ENCODE peak calls at places on chromosomes 13 and 19, in ten cellular contexts. A is IMR-90, L is aorta, D is GM23248, Z is cardiac muscle cell, P is uterus, W is adipocyte, M is PC-9, R is heart right ventricle, E is neuronal stem cell. H is an unnamed sample. For H3K9me3, the result is how much of the 10 kb centered on the place peaks cover.

GRCh38 chr13:113005997-113006396 is 37.0 kb downstream of the MCF2L start:
- DNase-seq in Z (no peak), W (no peak), M (no peak), L (no peak), D (no peak), P (no peak), A (no peak), R (no peak), E (no peak), H (no peak)

GRCh38 chr19:17951151-17952040 is 15.5 kb upstream of the KCNN1 start:
- DNase-seq in D (no peak), A (no peak), P (no peak), W (peak), Z (peak), M (no peak), L (no peak), E (no peak), R (no peak), H (no peak)

GRCh38 chr13:113551081-113552000 is 33.2 kb upstream of the TFDP1 start:
- DNase-seq in W (no peak), L (no peak), M (no peak), D (no peak), P (no peak), A (no peak), R (no peak), Z (no peak), E (no peak), H (no peak)

GRCh38 chr13:89755729-89756492 is 1591.6 kb upstream of the MIR17HG start:
- DNase-seq in W (no peak), Z (no peak), R (no peak), D (no peak), A (no peak), P (no peak), M (no peak), E (no peak), L (no peak), H (no peak)

GRCh38 chr13:44385401-44385800 is 11.8 kb downstream of the SERP2 start:
- DNase-seq in Z (no peak), D (no peak), M (no peak), W (peak), P (no peak), A (no peak), L (no peak), E (no peak), R (no peak), H (no peak)

GRCh38 chr13:97809576-97809975 is 143.9 kb upstream of the IPO5 start:
- DNase-seq in R (no peak), W (peak), A (peak), E (no peak), Z (no peak), D (peak), P (no peak), L (no peak), M (no peak), H (no peak)

GRCh38 chr13:40275636-40276035 is 390.8 kb downstream of the FOXO1 start:
- DNase-seq in D (peak), L (no peak), Z (no peak), R (no peak), P (no peak), W (no peak), A (no peak), M (no peak), E (no peak), H (no peak)

GRCh38 chr19:976476-976875 is 7.7 kb upstream of the WDR18 start:
- DNase-seq in E (no peak), A (no peak), P (no peak), D (no peak), W (no peak), L (no peak), R (no peak), Z (no peak), M (no peak), H (no peak)

GRCh38 chr13:46756977-46757376 is 40.0 kb downstream of the ESD start:
- DNase-seq in W (peak), M (no peak), P (no peak), Z (no peak), D (peak), A (peak), E (no peak), L (no peak), R (no peak), H (no peak)

DNA sequence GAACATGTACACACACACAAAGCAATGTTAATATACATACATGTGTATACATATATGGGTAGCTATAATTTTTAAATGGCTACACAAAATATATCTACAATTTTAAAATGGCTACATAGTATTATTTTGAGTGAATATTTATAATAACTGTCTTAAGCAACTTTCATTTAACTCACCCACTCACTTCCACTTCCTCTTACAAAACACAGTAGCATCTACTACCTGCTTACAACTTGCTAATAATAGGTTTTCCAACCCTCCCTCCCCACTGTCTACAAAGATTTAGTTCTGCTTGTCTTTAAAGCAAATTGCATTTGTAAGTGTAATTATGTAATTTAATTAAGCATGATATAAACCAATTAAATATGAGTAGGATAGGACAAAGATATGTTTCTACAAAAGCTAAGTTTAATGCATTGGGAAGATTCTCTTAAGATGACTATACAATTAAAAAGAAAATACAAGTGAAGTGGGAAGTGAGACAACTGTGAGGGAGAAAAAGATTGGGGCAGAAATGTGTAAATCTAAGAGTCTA is 583.2 kb downstream of the EFNB2 start:
- DNase-seq in D (no peak), R (no peak), W (no peak), E (no peak), L (no peak), P (no peak), M (no peak), A (no peak), Z (no peak), H (no peak)
- H3K9me3 ChIP-seq in D (under half), R (under half), W (under half), E (under half), L (under half), P (under half), M (under half), A (under half), Z (under half), H (under half)

GRCh38 chr19:58097783-58098681 is at the start of gene ZSCAN18:
- DNase-seq in R (peak), A (peak), D (peak), L (peak), W (peak), E (peak), M (peak), Z (peak), P (peak), H (peak)

GRCh38 chr19:58095328-58095727 is 2.7 kb downstream of the ZSCAN18 start:
- DNase-seq in E (no peak), L (no peak), D (no peak), A (no peak), R (no peak), W (no peak), M (no peak), P (no peak), Z (no peak), H (no peak)

GRCh38 chr19:58097349-58097748 is 682 bp downstream of the ZSCAN18 start:
- DNase-seq in W (no peak), R (no peak), E (no peak), D (no peak), L (no peak), P (no peak), M (no peak), A (no peak), Z (no peak), H (no peak)

GRCh38 chr19:58096884-58097283 is 1.1 kb downstream of the ZSCAN18 start:
- DNase-seq in E (no peak), Z (no peak), P (no peak), A (no peak), R (no peak), D (no peak), M (no peak), L (no peak), W (no peak), H (no peak)

DNA sequence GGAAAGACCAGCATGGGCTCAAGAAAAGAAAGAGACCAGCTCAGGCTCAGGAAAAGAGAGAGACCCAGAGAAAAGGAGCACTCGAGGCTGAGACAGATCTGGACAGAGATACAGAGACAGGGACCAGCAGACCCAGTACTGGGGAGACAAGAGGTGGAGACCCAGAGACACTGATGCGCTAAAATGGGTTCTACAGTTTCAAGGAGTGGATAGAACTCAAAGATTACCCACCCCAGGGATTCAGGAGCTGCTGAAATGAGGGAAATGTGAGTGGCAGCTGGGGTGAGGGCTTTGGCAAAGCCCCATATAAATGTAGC is 609 bp upstream of the ZSCAN18 start:
- DNase-seq in A (no peak), M (no peak), L (no peak), W (no peak), P (no peak), Z (no peak), E (no peak), D (no peak), R (no peak), H (no peak)
- H3K9me3 ChIP-seq in A (under half), M (half or more), L (under half), W (half or more), P (under half), Z (under half), E (under half), D (under half), R (under half), H (under half)

DNA sequence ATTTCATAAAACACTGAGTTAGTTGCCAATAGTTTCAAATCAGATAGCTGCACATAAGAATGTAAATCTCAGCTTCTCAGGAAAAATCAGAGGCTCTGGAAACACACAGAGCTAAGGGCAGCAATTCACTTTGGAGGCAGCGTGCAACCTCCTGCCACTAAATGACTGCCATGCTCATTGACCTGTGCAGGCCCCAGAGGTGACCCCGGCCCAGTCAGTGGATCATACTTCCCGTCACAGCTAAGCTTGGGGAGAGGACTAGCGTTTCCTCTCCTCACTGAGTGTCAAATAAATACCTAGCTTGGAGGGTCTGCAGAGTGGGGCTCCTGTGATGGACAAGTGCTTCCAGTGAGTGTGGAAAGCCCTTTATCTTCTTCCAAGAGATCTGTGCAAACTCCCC is 67.2 kb downstream of the UQCRFS1 start:
- DNase-seq in A (no peak), W (no peak), Z (peak), L (no peak), M (no peak), E (no peak), D (no peak), R (no peak), P (no peak), H (no peak)
- H3K9me3 ChIP-seq in A (under half), W (under half), Z (under half), L (under half), M (under half), E (under half), D (under half), R (under half), P (under half), H (under half)

DNA sequence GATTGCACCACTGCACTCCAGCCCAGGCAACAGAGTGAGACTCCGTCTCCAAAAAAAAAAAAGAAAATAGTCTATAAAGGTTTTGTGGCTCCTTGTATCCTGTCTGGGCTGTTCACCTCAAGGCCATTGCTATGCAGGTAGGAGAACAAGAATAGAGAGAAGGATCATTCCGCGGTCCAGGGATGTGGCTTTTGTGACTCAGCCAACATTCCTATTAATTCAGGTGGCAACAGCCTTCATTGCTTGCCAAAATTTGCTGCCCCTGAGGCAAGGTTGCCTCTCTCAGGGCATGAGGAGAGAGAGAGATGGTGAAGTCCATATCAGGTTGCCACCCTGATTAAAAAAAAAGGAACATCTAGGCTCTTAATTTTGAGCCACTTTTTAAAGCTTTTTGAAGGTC is 8.0 kb downstream of the ZNF551 start:
- DNase-seq in L (no peak), P (no peak), Z (no peak), E (no peak), A (no peak), R (no peak), W (no peak), M (peak), D (no peak), H (no peak)
- H3K9me3 ChIP-seq in L (half or more), P (half or more), Z (under half), E (half or more), A (half or more), R (under half), W (half or more), M (half or more), D (under half), H (half or more)

DNA sequence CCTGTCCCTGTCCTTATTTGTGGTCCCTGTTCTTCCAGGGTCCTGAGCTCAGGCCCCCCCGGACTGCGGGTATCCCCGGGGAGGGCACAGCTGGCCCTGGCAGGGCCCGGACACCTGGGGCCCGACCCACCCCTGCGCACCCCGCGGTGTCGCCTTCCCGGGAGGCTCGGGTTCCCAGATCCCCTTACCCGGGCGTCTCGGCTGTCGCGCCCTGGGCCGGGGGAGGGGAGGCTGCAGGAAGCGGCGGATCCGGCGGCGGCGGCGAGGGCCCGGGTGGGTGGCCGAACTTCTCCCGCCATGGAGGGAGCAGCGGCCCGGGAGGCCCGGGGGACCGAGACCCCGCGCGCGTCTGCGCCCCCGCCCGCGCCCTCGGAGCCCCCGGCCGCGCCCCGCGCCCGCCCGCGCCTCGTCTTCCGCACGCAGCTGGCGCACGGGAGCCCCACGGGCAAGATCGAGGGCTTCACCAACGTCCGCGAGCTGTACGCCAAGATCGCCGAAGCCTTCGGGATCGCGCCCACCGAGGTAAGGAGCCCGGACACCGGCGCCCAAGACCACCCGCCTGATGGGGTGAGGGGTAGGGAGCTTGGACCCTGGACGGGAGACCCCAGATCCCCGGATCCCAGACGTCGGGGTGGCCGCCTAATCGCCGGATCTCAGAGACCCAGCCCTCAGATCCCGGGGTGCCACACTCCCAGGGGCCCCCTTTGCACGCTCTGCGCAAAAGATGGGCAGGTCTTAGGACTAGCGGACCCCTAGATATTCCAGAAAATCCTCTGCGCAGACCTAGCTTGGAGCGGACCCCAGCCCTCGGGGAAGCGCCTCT is at the start of gene GIPC3:
- DNase-seq in A (no peak), P (no peak), R (no peak), L (peak), Z (no peak), E (no peak), D (no peak), M (no peak), W (peak), H (no peak)
- H3K9me3 ChIP-seq in A (under half), P (under half), R (under half), L (under half), Z (under half), E (under half), D (under half), M (under half), W (under half), H (under half)

DNA sequence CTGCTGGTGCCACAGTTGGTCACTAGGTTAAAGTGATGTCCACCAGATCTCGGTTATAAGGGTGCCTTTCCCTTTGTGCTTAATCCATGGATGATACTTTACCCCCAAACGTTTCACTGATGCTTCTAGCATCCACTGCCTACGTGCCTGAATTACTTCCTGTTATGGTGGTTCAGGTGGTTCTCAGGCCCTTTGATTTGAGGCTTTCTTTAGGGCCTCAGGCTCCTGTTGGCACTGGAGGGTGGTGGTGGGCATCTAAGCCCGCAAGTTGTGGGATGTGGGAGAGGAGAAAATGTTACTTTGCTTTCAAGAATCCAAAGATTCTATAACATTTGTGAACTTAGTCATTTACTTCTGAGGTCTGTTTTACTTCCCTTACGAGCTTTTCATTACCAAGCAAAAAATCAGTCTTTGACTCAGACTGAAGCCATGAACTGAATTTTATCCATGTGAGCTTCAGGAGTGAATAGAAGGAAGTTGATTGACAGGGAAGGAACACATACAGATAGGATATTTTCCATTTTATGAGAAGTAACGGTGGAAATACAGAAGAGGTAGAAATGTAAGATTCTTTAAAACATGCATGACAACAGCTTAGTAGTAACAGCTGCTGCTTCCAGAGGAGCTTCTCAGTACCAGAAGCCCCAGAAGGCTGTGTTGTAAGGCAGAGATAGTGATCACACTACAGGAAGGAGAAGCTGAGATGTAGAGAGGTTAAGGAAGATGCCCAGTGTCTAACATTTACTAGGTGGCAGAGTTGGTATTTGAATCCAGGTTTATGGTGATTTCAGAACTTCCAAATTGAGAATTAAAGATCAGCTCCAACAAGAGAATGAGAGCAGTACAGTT is 65.0 kb downstream of the ARHGEF7 start:
- DNase-seq in D (no peak), M (no peak), R (no peak), E (no peak), P (no peak), L (no peak), Z (no peak), W (peak), A (no peak), H (no peak)
- H3K9me3 ChIP-seq in D (under half), M (under half), R (under half), E (under half), P (under half), L (under half), Z (under half), W (under half), A (under half), H (under half)